ENCODE peak calls at places on chromosomes 2 and 18, in five cellular contexts. O is kidney epithelial cell, T is esophagus squamous epithelium, X is mesothelial cell of epicardium, L is cardiac fibroblast. W is an unnamed sample.

GRCh38 chr2:13581471-13581870 is 864.7 kb downstream of the TRIB2 start:
- DNase-seq in T (no peak), X (no peak), L (no peak), O (no peak), W (no peak)

GRCh38 chr2:201931955-201932354 is 101.7 kb upstream of the FZD7 start:
- DNase-seq in O (no peak), L (no peak), X (no peak), T (no peak), W (no peak)

GRCh38 chr18:62739911-62740310 is 24.6 kb downstream of the PHLPP1 start:
- DNase-seq in L (no peak), X (no peak), T (no peak), O (no peak), W (no peak)

GRCh38 chr18:48838921-48839818 is 111.6 kb downstream of the SMAD7 start:
- DNase-seq in T (no peak), L (peak), X (no peak), O (peak), W (no peak)

GRCh38 chr2:150605664-150606063 is 118.2 kb upstream of the RND3 start:
- DNase-seq in L (no peak), X (no peak), O (no peak), T (no peak), W (no peak)

GRCh38 chr2:197097578-197098366 is 171.3 kb upstream of the PGAP1 start:
- DNase-seq in L (peak), X (no peak), T (no peak), O (peak), W (no peak)

GRCh38 chr2:221189431-221189830 is 382.7 kb downstream of the EPHA4 start:
- DNase-seq in L (no peak), O (no peak), X (no peak), T (no peak), W (no peak)

GRCh38 chr18:61502472-61502871 is 169.2 kb downstream of the CDH20 start:
- DNase-seq in L (peak), O (peak), X (no peak), T (no peak), W (no peak)

GRCh38 chr2:196431957-196432356 is 207.6 kb upstream of the CCDC150 start:
- DNase-seq in X (no peak), O (no peak), T (no peak), L (no peak), W (no peak)

GRCh38 chr2:38602136-38602731 is 494 bp downstream of the HNRNPLL start:
- DNase-seq in T (no peak), X (peak), O (no peak), L (no peak), W (no peak)

GRCh38 chr18:48852292-48852691 is 98.5 kb downstream of the SMAD7 start:
- DNase-seq in O (no peak), X (no peak), T (no peak), L (no peak), W (no peak)

GRCh38 chr18:68284236-68284635 is 430.7 kb downstream of the TMX3 start:
- DNase-seq in X (no peak), L (no peak), O (no peak), T (no peak), W (no peak)

GRCh38 chr2:233519787-233520611 is 46.6 kb downstream of the USP40 start:
- DNase-seq in T (no peak), O (no peak), L (no peak), X (no peak), W (no peak)

GRCh38 chr18:36031407-36031806 is 36.0 kb downstream of the RPRD1A start:
- DNase-seq in O (no peak), X (no peak), T (no peak), L (no peak), W (no peak)

GRCh38 chr18:28132084-28132483 is 44.8 kb downstream of the CDH2 start:
- DNase-seq in T (no peak), O (no peak), X (no peak), L (no peak), W (no peak)

GRCh38 chr2:109253216-109253615 is 124.2 kb downstream of the SH3RF3 start:
- DNase-seq in O (no peak), L (no peak), X (no peak), T (no peak), W (no peak)

GRCh38 chr2:30897539-30897938 is 90.3 kb upstream of the CAPN13 start:
- DNase-seq in X (no peak), T (no peak), O (no peak), L (no peak), W (no peak)

GRCh38 chr2:209391776-209392401 is 32.0 kb upstream of the MAP2 start:
- DNase-seq in X (no peak), O (no peak), T (no peak), L (peak), W (no peak)

GRCh38 chr2:190277234-190278112 is 42.2 kb downstream of the HIBCH start:
- DNase-seq in O (no peak), L (peak), T (no peak), X (no peak), W (no peak)

GRCh38 chr2:3430211-3430610 is 50.7 kb downstream of the TRAPPC12 start:
- DNase-seq in X (no peak), T (no peak), O (no peak), L (peak), W (no peak)

GRCh38 chr2:217085543-217085942 is 225.7 kb upstream of the TNP1 start:
- DNase-seq in X (no peak), O (no peak), L (no peak), T (no peak), W (no peak)
- TF ChIP-seq CTCF in X (no peak), O (no peak), L (no peak), T (no peak), W (no peak)

GRCh38 chr2:36318547-36318946 is 37.0 kb upstream of the CRIM1 start:
- DNase-seq in L (peak), O (no peak), X (no peak), T (no peak), W (no peak)
- TF ChIP-seq CTCF in L (peak), O (no peak), X (no peak), T (no peak), W (no peak)

DNA sequence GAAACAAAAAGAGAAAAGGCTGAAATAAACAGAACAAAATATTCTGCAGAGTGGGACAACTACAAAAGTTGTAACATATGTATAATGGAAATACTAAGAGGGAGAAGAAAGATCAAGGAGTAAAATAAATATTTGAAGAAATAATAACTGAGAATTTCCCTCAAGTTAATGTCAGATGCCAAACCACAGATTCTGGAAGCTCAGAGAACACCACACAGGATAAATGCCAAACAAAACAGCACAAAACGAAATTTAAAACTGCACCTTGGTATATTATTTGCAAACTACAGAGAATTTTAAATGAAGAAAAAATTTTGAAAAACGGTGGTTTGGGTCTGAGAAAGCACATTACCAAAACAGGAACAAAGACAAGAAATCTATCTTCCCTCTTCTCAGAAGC is 1588.9 kb upstream of the TMEFF2 start:
- DNase-seq in O (no peak), T (no peak), X (no peak), L (peak), W (no peak)
- TF ChIP-seq CTCF in O (no peak), T (no peak), X (no peak), L (no peak), W (no peak)

GRCh38 chr2:70745276-70745675 is 22.7 kb downstream of the ADD2 start:
- DNase-seq in T (no peak), X (no peak), L (no peak), O (no peak), W (no peak)

GRCh38 chr2:70746076-70746475 is 21.9 kb downstream of the ADD2 start:
- DNase-seq in O (no peak), T (no peak), L (no peak), X (no peak), W (no peak)

GRCh38 chr2:70747284-70747683 is 20.7 kb downstream of the ADD2 start:
- DNase-seq in X (no peak), T (no peak), O (no peak), L (no peak), W (no peak)

GRCh38 chr2:70750320-70750719 is 17.7 kb downstream of the ADD2 start:
- DNase-seq in O (no peak), L (no peak), X (no peak), T (no peak), W (no peak)

DNA sequence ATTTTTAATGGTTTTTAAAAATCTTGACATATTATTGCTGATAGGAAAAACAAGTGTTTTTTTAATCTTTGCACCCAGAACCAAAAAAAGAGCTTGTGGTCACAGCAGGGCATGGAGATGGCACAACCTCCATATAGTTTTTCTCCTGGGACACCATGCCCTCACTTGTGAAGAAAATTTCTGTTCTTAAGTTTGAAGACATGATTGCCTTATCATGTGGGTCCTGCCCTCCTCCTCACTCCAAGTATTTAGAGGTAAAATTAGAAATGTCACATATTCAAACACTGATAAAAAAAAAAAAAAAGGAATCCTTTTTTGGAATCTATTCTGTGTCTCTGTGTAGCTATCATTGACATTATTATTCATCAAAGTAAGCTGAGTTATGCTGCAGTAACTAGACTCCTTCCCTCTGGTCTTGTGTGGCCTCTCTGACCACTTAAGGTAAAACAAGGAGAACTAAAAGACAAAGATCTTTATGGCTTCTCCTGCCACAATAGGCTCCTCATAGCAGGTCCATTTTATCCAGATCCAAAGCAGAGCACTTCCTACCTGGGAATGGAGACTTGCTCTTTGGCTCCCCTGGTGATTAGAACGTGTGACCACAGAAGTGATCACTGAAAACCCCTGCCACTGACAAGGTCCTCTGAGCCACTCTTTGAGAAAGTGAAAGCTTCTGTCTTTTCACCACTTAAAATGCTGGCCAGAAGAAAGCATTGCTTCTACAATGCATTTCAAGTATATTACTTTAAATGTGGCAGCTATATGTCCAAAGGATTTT is 19.8 kb downstream of the ADD2 start:
- DNase-seq in O (no peak), X (no peak), L (no peak), T (no peak), W (no peak)
- TF ChIP-seq CTCF in O (no peak), X (no peak), L (no peak), T (no peak), W (no peak)

GRCh38 chr2:171568085-171568484 is 45.8 kb downstream of the CYBRD1 start:
- DNase-seq in T (no peak), X (no peak), L (peak), O (no peak), W (no peak)
- TF ChIP-seq CTCF in T (no peak), X (no peak), L (no peak), O (no peak), W (no peak)

GRCh38 chr2:168920504-168921157 is 19.5 kb downstream of the G6PC2 start:
- DNase-seq in O (no peak), L (peak), T (no peak), X (no peak), W (no peak)
- TF ChIP-seq CTCF in O (peak), L (peak), T (peak), X (peak), W (no peak)

GRCh38 chr2:230657906-230658305 is 54.7 kb upstream of the CAB39 start:
- DNase-seq in T (no peak), O (no peak), L (no peak), X (no peak), W (no peak)

GRCh38 chr2:230658577-230658876 is 54.1 kb upstream of the CAB39 start:
- DNase-seq in X (no peak), T (no peak), L (no peak), O (no peak), W (no peak)

GRCh38 chr2:230661072-230661957 is 51.3 kb upstream of the CAB39 start:
- DNase-seq in X (no peak), T (no peak), O (no peak), L (no peak), W (no peak)

GRCh38 chr2:230658877-230659652 is 53.6 kb upstream of the CAB39 start:
- DNase-seq in L (no peak), X (no peak), T (no peak), O (no peak), W (no peak)

DNA sequence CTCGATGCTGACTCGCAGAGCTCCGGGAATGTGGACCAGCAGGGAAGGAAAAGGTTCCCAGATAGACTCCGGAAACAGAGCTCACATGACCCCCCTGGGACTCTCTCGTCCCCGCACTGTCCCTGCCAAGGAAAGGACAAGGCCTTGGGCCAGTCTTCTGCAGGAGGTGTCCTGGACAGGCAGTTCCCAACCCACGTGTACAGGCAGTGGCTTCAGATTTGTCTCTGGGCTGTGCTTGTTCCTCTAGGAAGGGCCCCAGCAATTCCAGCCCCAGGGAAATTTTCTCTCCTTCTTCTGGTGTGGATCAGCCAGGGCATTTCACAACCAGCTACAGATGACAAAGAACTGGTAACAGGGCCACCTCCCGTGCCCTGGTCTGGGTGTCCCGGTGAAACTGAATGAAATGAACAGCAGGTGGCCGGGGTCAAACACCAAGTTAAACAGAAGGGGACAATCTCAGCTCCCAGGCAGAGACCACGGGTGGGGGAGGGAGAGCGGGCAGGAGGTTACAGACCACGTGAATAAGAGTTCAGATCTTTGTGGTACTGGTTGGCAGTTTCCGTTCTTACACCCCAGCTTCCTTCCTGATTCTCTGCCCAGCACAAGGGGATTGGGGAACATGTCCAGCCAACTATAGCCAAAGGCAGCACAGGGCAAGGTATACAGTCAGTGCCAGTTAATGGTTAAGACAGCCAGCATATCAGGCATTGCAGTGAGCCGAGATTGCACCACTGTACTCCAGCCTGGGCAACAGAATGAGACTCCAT is 52.2 kb upstream of the CAB39 start:
- DNase-seq in O (no peak), T (peak), L (no peak), X (no peak), W (no peak)
- TF ChIP-seq CTCF in O (no peak), T (no peak), L (no peak), X (no peak), W (no peak)

GRCh38 chr2:128092656-128093055 is 1.7 kb downstream of the UGGT1 start:
- DNase-seq in O (no peak), T (no peak), X (no peak), L (no peak), W (no peak)

GRCh38 chr2:128091691-128092050 is 671 bp downstream of the UGGT1 start:
- DNase-seq in L (peak), T (no peak), O (no peak), X (no peak), W (no peak)

GRCh38 chr2:128090575-128090908 is 458 bp upstream of the UGGT1 start:
- DNase-seq in L (no peak), T (no peak), O (no peak), X (no peak), W (no peak)

GRCh38 chr2:128093762-128094161 is 2.8 kb downstream of the UGGT1 start:
- DNase-seq in O (no peak), T (no peak), X (no peak), L (no peak), W (no peak)

DNA sequence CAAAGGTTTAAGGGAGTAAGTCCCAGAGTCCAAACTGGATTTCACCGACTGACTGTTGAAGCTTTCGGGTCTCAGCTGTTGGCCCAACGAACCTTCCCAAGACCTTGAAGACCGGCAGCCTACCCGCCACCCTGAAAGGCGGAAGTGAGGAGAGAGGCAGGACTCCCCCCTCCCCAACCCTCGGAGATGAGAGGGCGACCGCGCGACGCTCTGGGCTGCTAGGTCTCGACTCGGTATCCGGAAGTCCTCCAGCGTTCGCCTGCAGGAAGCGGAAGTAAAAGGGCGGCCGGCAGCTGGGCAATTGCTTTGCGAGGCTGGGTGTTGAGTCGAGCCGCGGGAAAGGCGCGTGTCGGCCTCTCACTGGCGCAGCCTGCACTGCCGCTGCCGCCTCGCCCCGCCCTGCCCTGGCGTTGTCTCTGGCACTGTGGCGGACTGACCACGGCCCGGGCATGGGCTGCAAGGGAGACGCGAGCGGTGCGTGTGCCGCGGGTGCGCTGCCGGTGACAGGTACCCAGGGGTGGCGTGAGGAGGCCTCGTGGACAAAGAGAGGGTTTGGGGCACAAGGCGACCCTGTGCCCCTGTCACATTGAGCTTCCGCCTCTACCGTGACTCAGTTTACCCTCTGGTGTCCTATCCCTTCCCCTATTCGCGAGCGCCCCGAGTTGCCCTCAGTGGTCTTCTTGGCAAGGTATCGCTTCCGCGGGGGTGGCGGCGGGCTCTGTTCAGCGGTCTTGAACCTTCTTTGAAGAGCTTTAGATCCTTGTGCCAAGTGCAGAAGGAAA is at the start of gene UGGT1:
- DNase-seq in T (peak), L (peak), O (peak), X (peak), W (peak)
- TF ChIP-seq CTCF in T (no peak), L (no peak), O (no peak), X (no peak), W (no peak)